ENCODE peak calls at places on chromosomes 16 and 17, in ten cellular contexts. One of them, this sample, is unnamed.

GRCh38 chr17:57593739-57594462 is 151.2 kb downstream of the CCDC182 start:
- DNase-seq in CD4-positive, alpha-beta T cell: no peak
- DNase-seq in fibroblast of gingiva: no peak
- DNase-seq in cardiac fibroblast: no peak
- DNase-seq in astrocyte of the spinal cord: no peak
- DNase-seq in EL: no peak
- DNase-seq in psoas muscle: no peak
- DNase-seq in GM04504: no peak
- DNase-seq in GM13976: no peak
- DNase-seq in stimulated activated CD8-positive, alpha-beta memory T cell treated with anti-CD3 and anti-CD28 coated beads, Interleukin-2, amount 100 ng/mL, for 1 hour: no peak
- DNase-seq in this sample: no peak

GRCh38 chr17:18004345-18004744 is 31.7 kb downstream of the DRC3 start:
- DNase-seq in stimulated activated CD8-positive, alpha-beta memory T cell treated with anti-CD3 and anti-CD28 coated beads, Interleukin-2, amount 100 ng/mL, for 1 hour: no peak
- DNase-seq in GM13976: no peak
- DNase-seq in fibroblast of gingiva: no peak
- DNase-seq in astrocyte of the spinal cord: no peak
- DNase-seq in CD4-positive, alpha-beta T cell: no peak
- DNase-seq in EL: no peak
- DNase-seq in psoas muscle: no peak
- DNase-seq in cardiac fibroblast: no peak
- DNase-seq in GM04504: no peak
- DNase-seq in this sample: no peak

GRCh38 chr17:77735341-77736206 is 222.9 kb upstream of the TNRC6C start:
- DNase-seq in cardiac fibroblast: no peak
- DNase-seq in fibroblast of gingiva: peak
- DNase-seq in GM13976: no peak
- DNase-seq in CD4-positive, alpha-beta T cell: no peak
- DNase-seq in psoas muscle: no peak
- DNase-seq in GM04504: no peak
- DNase-seq in EL: no peak
- DNase-seq in astrocyte of the spinal cord: no peak
- DNase-seq in stimulated activated CD8-positive, alpha-beta memory T cell treated with anti-CD3 and anti-CD28 coated beads, Interleukin-2, amount 100 ng/mL, for 1 hour: no peak
- DNase-seq in this sample: peak

GRCh38 chr17:31393749-31394146 is 2.3 kb downstream of the RAB11FIP4 start:
- DNase-seq in EL: no peak
- DNase-seq in cardiac fibroblast: no peak
- DNase-seq in GM04504: no peak
- DNase-seq in psoas muscle: no peak
- DNase-seq in GM13976: no peak
- DNase-seq in fibroblast of gingiva: no peak
- DNase-seq in CD4-positive, alpha-beta T cell: no peak
- DNase-seq in astrocyte of the spinal cord: no peak
- DNase-seq in stimulated activated CD8-positive, alpha-beta memory T cell treated with anti-CD3 and anti-CD28 coated beads, Interleukin-2, amount 100 ng/mL, for 1 hour: no peak
- DNase-seq in this sample: no peak

GRCh38 chr17:5100832-5101231 is 10.8 kb downstream of the ZNF232 start:
- DNase-seq in cardiac fibroblast: no peak
- DNase-seq in GM04504: no peak
- DNase-seq in astrocyte of the spinal cord: no peak
- DNase-seq in CD4-positive, alpha-beta T cell: no peak
- DNase-seq in fibroblast of gingiva: no peak
- DNase-seq in EL: no peak
- DNase-seq in stimulated activated CD8-positive, alpha-beta memory T cell treated with anti-CD3 and anti-CD28 coated beads, Interleukin-2, amount 100 ng/mL, for 1 hour: no peak
- DNase-seq in psoas muscle: no peak
- DNase-seq in GM13976: no peak
- DNase-seq in this sample: no peak

GRCh38 chr16:65548470-65548869 is 426.6 kb upstream of the CDH11 start:
- DNase-seq in EL: peak
- DNase-seq in fibroblast of gingiva: peak
- DNase-seq in CD4-positive, alpha-beta T cell: no peak
- DNase-seq in GM13976: no peak
- DNase-seq in psoas muscle: no peak
- DNase-seq in astrocyte of the spinal cord: no peak
- DNase-seq in cardiac fibroblast: no peak
- DNase-seq in stimulated activated CD8-positive, alpha-beta memory T cell treated with anti-CD3 and anti-CD28 coated beads, Interleukin-2, amount 100 ng/mL, for 1 hour: no peak
- DNase-seq in GM04504: no peak
- DNase-seq in this sample: peak

GRCh38 chr17:83055911-83056582 is 23.4 kb upstream of the METRNL start:
- DNase-seq in cardiac fibroblast: peak
- DNase-seq in EL: peak
- DNase-seq in CD4-positive, alpha-beta T cell: no peak
- DNase-seq in astrocyte of the spinal cord: peak
- DNase-seq in GM04504: peak
- DNase-seq in psoas muscle: no peak
- DNase-seq in fibroblast of gingiva: peak
- DNase-seq in GM13976: no peak
- DNase-seq in stimulated activated CD8-positive, alpha-beta memory T cell treated with anti-CD3 and anti-CD28 coated beads, Interleukin-2, amount 100 ng/mL, for 1 hour: no peak
- DNase-seq in this sample: peak

GRCh38 chr17:29154516-29155234 is 25.5 kb downstream of the MYO18A start:
- DNase-seq in psoas muscle: no peak
- DNase-seq in fibroblast of gingiva: peak
- DNase-seq in cardiac fibroblast: no peak
- DNase-seq in CD4-positive, alpha-beta T cell: no peak
- DNase-seq in GM04504: no peak
- DNase-seq in astrocyte of the spinal cord: no peak
- DNase-seq in EL: no peak
- DNase-seq in GM13976: no peak
- DNase-seq in stimulated activated CD8-positive, alpha-beta memory T cell treated with anti-CD3 and anti-CD28 coated beads, Interleukin-2, amount 100 ng/mL, for 1 hour: no peak
- DNase-seq in this sample: peak

GRCh38 chr16:24950275-24950674 is 64.9 kb downstream of the ARHGAP17 start:
- DNase-seq in CD4-positive, alpha-beta T cell: no peak
- DNase-seq in stimulated activated CD8-positive, alpha-beta memory T cell treated with anti-CD3 and anti-CD28 coated beads, Interleukin-2, amount 100 ng/mL, for 1 hour: no peak
- DNase-seq in GM13976: no peak
- DNase-seq in cardiac fibroblast: peak
- DNase-seq in fibroblast of gingiva: peak
- DNase-seq in GM04504: peak
- DNase-seq in astrocyte of the spinal cord: peak
- DNase-seq in psoas muscle: no peak
- DNase-seq in EL: peak
- DNase-seq in this sample: peak

GRCh38 chr17:1001640-1002411 is 4.9 kb downstream of the TIMM22 start:
- DNase-seq in cardiac fibroblast: peak
- DNase-seq in GM13976: no peak
- DNase-seq in EL: peak
- DNase-seq in stimulated activated CD8-positive, alpha-beta memory T cell treated with anti-CD3 and anti-CD28 coated beads, Interleukin-2, amount 100 ng/mL, for 1 hour: no peak
- DNase-seq in astrocyte of the spinal cord: peak
- DNase-seq in CD4-positive, alpha-beta T cell: no peak
- DNase-seq in GM04504: peak
- DNase-seq in fibroblast of gingiva: peak
- DNase-seq in psoas muscle: no peak
- DNase-seq in this sample: peak

GRCh38 chr17:41521574-41522261 is 3.0 kb upstream of the KRT15 start:
- DNase-seq in EL: peak
- DNase-seq in astrocyte of the spinal cord: peak
- DNase-seq in psoas muscle: no peak
- DNase-seq in cardiac fibroblast: peak
- DNase-seq in GM04504: peak
- DNase-seq in GM13976: no peak
- DNase-seq in fibroblast of gingiva: no peak
- DNase-seq in CD4-positive, alpha-beta T cell: no peak
- DNase-seq in stimulated activated CD8-positive, alpha-beta memory T cell treated with anti-CD3 and anti-CD28 coated beads, Interleukin-2, amount 100 ng/mL, for 1 hour: no peak
- DNase-seq in this sample: peak

GRCh38 chr17:27522028-27522639 is 65.9 kb downstream of the KSR1 start:
- DNase-seq in stimulated activated CD8-positive, alpha-beta memory T cell treated with anti-CD3 and anti-CD28 coated beads, Interleukin-2, amount 100 ng/mL, for 1 hour: no peak
- DNase-seq in astrocyte of the spinal cord: no peak
- DNase-seq in GM13976: no peak
- DNase-seq in cardiac fibroblast: no peak
- DNase-seq in EL: no peak
- DNase-seq in psoas muscle: no peak
- DNase-seq in CD4-positive, alpha-beta T cell: no peak
- DNase-seq in GM04504: no peak
- DNase-seq in fibroblast of gingiva: no peak
- DNase-seq in this sample: no peak

GRCh38 chr16:66873685-66874055 is 6.6 kb upstream of the PDP2 start:
- DNase-seq in psoas muscle: no peak
- DNase-seq in astrocyte of the spinal cord: no peak
- DNase-seq in fibroblast of gingiva: no peak
- DNase-seq in CD4-positive, alpha-beta T cell: no peak
- DNase-seq in GM13976: no peak
- DNase-seq in stimulated activated CD8-positive, alpha-beta memory T cell treated with anti-CD3 and anti-CD28 coated beads, Interleukin-2, amount 100 ng/mL, for 1 hour: no peak
- DNase-seq in EL: no peak
- DNase-seq in GM04504: no peak
- DNase-seq in cardiac fibroblast: no peak
- DNase-seq in this sample: no peak

GRCh38 chr17:61426482-61427304 is 25.5 kb upstream of the TBX4 start:
- DNase-seq in stimulated activated CD8-positive, alpha-beta memory T cell treated with anti-CD3 and anti-CD28 coated beads, Interleukin-2, amount 100 ng/mL, for 1 hour: no peak
- DNase-seq in astrocyte of the spinal cord: no peak
- DNase-seq in GM04504: no peak
- DNase-seq in EL: peak
- DNase-seq in fibroblast of gingiva: no peak
- DNase-seq in GM13976: no peak
- DNase-seq in psoas muscle: no peak
- DNase-seq in cardiac fibroblast: peak
- DNase-seq in CD4-positive, alpha-beta T cell: no peak
- DNase-seq in this sample: peak

GRCh38 chr17:4588862-4589625 is 4.7 kb downstream of the SMTNL2 start:
- DNase-seq in psoas muscle: no peak
- DNase-seq in CD4-positive, alpha-beta T cell: no peak
- DNase-seq in EL: no peak
- DNase-seq in fibroblast of gingiva: no peak
- DNase-seq in astrocyte of the spinal cord: no peak
- DNase-seq in cardiac fibroblast: no peak
- DNase-seq in stimulated activated CD8-positive, alpha-beta memory T cell treated with anti-CD3 and anti-CD28 coated beads, Interleukin-2, amount 100 ng/mL, for 1 hour: no peak
- DNase-seq in GM04504: no peak
- DNase-seq in GM13976: no peak
- DNase-seq in this sample: no peak

GRCh38 chr16:22675745-22676540 is 138.0 kb upstream of the HS3ST2 start:
- DNase-seq in psoas muscle: no peak
- DNase-seq in GM04504: no peak
- DNase-seq in GM13976: no peak
- DNase-seq in stimulated activated CD8-positive, alpha-beta memory T cell treated with anti-CD3 and anti-CD28 coated beads, Interleukin-2, amount 100 ng/mL, for 1 hour: no peak
- DNase-seq in CD4-positive, alpha-beta T cell: no peak
- DNase-seq in cardiac fibroblast: no peak
- DNase-seq in EL: no peak
- DNase-seq in fibroblast of gingiva: no peak
- DNase-seq in astrocyte of the spinal cord: no peak
- DNase-seq in this sample: no peak

GRCh38 chr16:50248845-50249244 is 17.5 kb upstream of the ADCY7 start:
- DNase-seq in psoas muscle: no peak
- DNase-seq in stimulated activated CD8-positive, alpha-beta memory T cell treated with anti-CD3 and anti-CD28 coated beads, Interleukin-2, amount 100 ng/mL, for 1 hour: no peak
- DNase-seq in CD4-positive, alpha-beta T cell: no peak
- DNase-seq in fibroblast of gingiva: no peak
- DNase-seq in EL: no peak
- DNase-seq in GM13976: no peak
- DNase-seq in cardiac fibroblast: no peak
- DNase-seq in GM04504: no peak
- DNase-seq in astrocyte of the spinal cord: no peak
- DNase-seq in this sample: no peak

GRCh38 chr16:29007865-29008593 is 23.2 kb downstream of the LAT start:
- DNase-seq in EL: peak
- DNase-seq in psoas muscle: no peak
- DNase-seq in GM13976: no peak
- DNase-seq in astrocyte of the spinal cord: peak
- DNase-seq in CD4-positive, alpha-beta T cell: peak
- DNase-seq in GM04504: peak
- DNase-seq in cardiac fibroblast: peak
- DNase-seq in stimulated activated CD8-positive, alpha-beta memory T cell treated with anti-CD3 and anti-CD28 coated beads, Interleukin-2, amount 100 ng/mL, for 1 hour: peak
- DNase-seq in fibroblast of gingiva: no peak
- DNase-seq in this sample: peak

GRCh38 chr16:84746875-84747274 is 47.1 kb downstream of the USP10 start:
- DNase-seq in CD4-positive, alpha-beta T cell: no peak
- DNase-seq in EL: no peak
- DNase-seq in GM04504: no peak
- DNase-seq in GM13976: no peak
- DNase-seq in astrocyte of the spinal cord: no peak
- DNase-seq in fibroblast of gingiva: no peak
- DNase-seq in cardiac fibroblast: peak
- DNase-seq in psoas muscle: no peak
- DNase-seq in stimulated activated CD8-positive, alpha-beta memory T cell treated with anti-CD3 and anti-CD28 coated beads, Interleukin-2, amount 100 ng/mL, for 1 hour: no peak
- DNase-seq in this sample: peak

GRCh38 chr17:77577491-77577890 is 381.0 kb upstream of the TNRC6C start:
- DNase-seq in GM04504: no peak
- DNase-seq in psoas muscle: no peak
- DNase-seq in stimulated activated CD8-positive, alpha-beta memory T cell treated with anti-CD3 and anti-CD28 coated beads, Interleukin-2, amount 100 ng/mL, for 1 hour: no peak
- DNase-seq in GM13976: no peak
- DNase-seq in cardiac fibroblast: no peak
- DNase-seq in EL: no peak
- DNase-seq in astrocyte of the spinal cord: no peak
- DNase-seq in fibroblast of gingiva: no peak
- DNase-seq in CD4-positive, alpha-beta T cell: no peak
- DNase-seq in this sample: no peak

GRCh38 chr16:24309222-24309905 is 53.2 kb downstream of the CACNG3 start:
- DNase-seq in stimulated activated CD8-positive, alpha-beta memory T cell treated with anti-CD3 and anti-CD28 coated beads, Interleukin-2, amount 100 ng/mL, for 1 hour: no peak
- DNase-seq in psoas muscle: no peak
- DNase-seq in astrocyte of the spinal cord: peak
- DNase-seq in CD4-positive, alpha-beta T cell: no peak
- DNase-seq in EL: peak
- DNase-seq in cardiac fibroblast: peak
- DNase-seq in GM04504: peak
- DNase-seq in fibroblast of gingiva: no peak
- DNase-seq in GM13976: no peak
- DNase-seq in this sample: peak

GRCh38 chr17:51044964-51045363 is 75.7 kb downstream of the SPAG9 start:
- DNase-seq in psoas muscle: no peak
- DNase-seq in GM04504: no peak
- DNase-seq in CD4-positive, alpha-beta T cell: no peak
- DNase-seq in EL: no peak
- DNase-seq in astrocyte of the spinal cord: peak
- DNase-seq in cardiac fibroblast: no peak
- DNase-seq in GM13976: no peak
- DNase-seq in stimulated activated CD8-positive, alpha-beta memory T cell treated with anti-CD3 and anti-CD28 coated beads, Interleukin-2, amount 100 ng/mL, for 1 hour: no peak
- DNase-seq in fibroblast of gingiva: no peak
- DNase-seq in this sample: no peak

GRCh38 chr16:65122974-65123845 is 1.3 kb upstream of the CDH11 start:
- DNase-seq in fibroblast of gingiva: peak
- DNase-seq in cardiac fibroblast: peak
- DNase-seq in stimulated activated CD8-positive, alpha-beta memory T cell treated with anti-CD3 and anti-CD28 coated beads, Interleukin-2, amount 100 ng/mL, for 1 hour: no peak
- DNase-seq in EL: peak
- DNase-seq in CD4-positive, alpha-beta T cell: no peak
- DNase-seq in astrocyte of the spinal cord: peak
- DNase-seq in GM04504: peak
- DNase-seq in psoas muscle: peak
- DNase-seq in GM13976: peak
- DNase-seq in this sample: peak

GRCh38 chr17:60535382-60536279 is 9.6 kb upstream of the APPBP2 start:
- DNase-seq in GM04504: no peak
- DNase-seq in cardiac fibroblast: peak
- DNase-seq in EL: peak
- DNase-seq in stimulated activated CD8-positive, alpha-beta memory T cell treated with anti-CD3 and anti-CD28 coated beads, Interleukin-2, amount 100 ng/mL, for 1 hour: no peak
- DNase-seq in GM13976: no peak
- DNase-seq in fibroblast of gingiva: peak
- DNase-seq in psoas muscle: no peak
- DNase-seq in CD4-positive, alpha-beta T cell: no peak
- DNase-seq in astrocyte of the spinal cord: peak
- DNase-seq in this sample: peak

GRCh38 chr17:80726558-80727408 is 182.1 kb downstream of the RPTOR start:
- DNase-seq in fibroblast of gingiva: no peak
- DNase-seq in GM04504: no peak
- DNase-seq in psoas muscle: no peak
- DNase-seq in astrocyte of the spinal cord: no peak
- DNase-seq in EL: no peak
- DNase-seq in cardiac fibroblast: no peak
- DNase-seq in CD4-positive, alpha-beta T cell: no peak
- DNase-seq in GM13976: no peak
- DNase-seq in stimulated activated CD8-positive, alpha-beta memory T cell treated with anti-CD3 and anti-CD28 coated beads, Interleukin-2, amount 100 ng/mL, for 1 hour: no peak
- DNase-seq in this sample: no peak

GRCh38 chr16:3158014-3158497 is 23.2 kb downstream of the ZNF213 start:
- DNase-seq in fibroblast of gingiva: no peak
- DNase-seq in stimulated activated CD8-positive, alpha-beta memory T cell treated with anti-CD3 and anti-CD28 coated beads, Interleukin-2, amount 100 ng/mL, for 1 hour: no peak
- DNase-seq in cardiac fibroblast: no peak
- DNase-seq in GM04504: no peak
- DNase-seq in psoas muscle: no peak
- DNase-seq in GM13976: no peak
- DNase-seq in CD4-positive, alpha-beta T cell: no peak
- DNase-seq in EL: peak
- DNase-seq in astrocyte of the spinal cord: peak
- DNase-seq in this sample: peak

GRCh38 chr16:11610121-11610505 is 23.4 kb upstream of the LITAF start:
- DNase-seq in GM13976: no peak
- DNase-seq in fibroblast of gingiva: no peak
- DNase-seq in psoas muscle: no peak
- DNase-seq in astrocyte of the spinal cord: no peak
- DNase-seq in CD4-positive, alpha-beta T cell: no peak
- DNase-seq in GM04504: no peak
- DNase-seq in EL: no peak
- DNase-seq in stimulated activated CD8-positive, alpha-beta memory T cell treated with anti-CD3 and anti-CD28 coated beads, Interleukin-2, amount 100 ng/mL, for 1 hour: no peak
- DNase-seq in cardiac fibroblast: no peak
- DNase-seq in this sample: no peak

GRCh38 chr17:21279198-21279535 is 5.3 kb upstream of the MAP2K3 start:
- DNase-seq in astrocyte of the spinal cord: no peak
- DNase-seq in GM04504: no peak
- DNase-seq in stimulated activated CD8-positive, alpha-beta memory T cell treated with anti-CD3 and anti-CD28 coated beads, Interleukin-2, amount 100 ng/mL, for 1 hour: no peak
- DNase-seq in CD4-positive, alpha-beta T cell: no peak
- DNase-seq in EL: no peak
- DNase-seq in fibroblast of gingiva: no peak
- DNase-seq in cardiac fibroblast: no peak
- DNase-seq in GM13976: no peak
- DNase-seq in psoas muscle: no peak
- DNase-seq in this sample: no peak

This sample was measured in GM23248.